ENCODE peak calls at places on chromosomes 6 and 20, in seven cellular contexts. Q is heart right ventricle; X is adrenal gland; I is CD8-positive, alpha-beta memory T cell; F is A549; D is fibroblast of mammary gland; V is epithelial cell of esophagus. O is an unnamed sample.
A peak's percentile ranks its signal among the peaks of the same experiment; 100 is the strongest.

GRCh38 chr6:47200536-47201334 is 109.0 kb downstream of the TNFRSF21 start:
- DNase-seq in X (no peak), V (peak; percentile 87), Q (no peak), F (no peak), I (no peak), D (no peak), O (no peak)

GRCh38 chr6:25627001-25627400 is 25.0 kb upstream of the SCGN start:
- DNase-seq in Q (no peak), I (no peak), D (no peak), V (peak; percentile 48), F (no peak), X (no peak), O (peak; percentile 65)

GRCh38 chr6:30985490-30985889 is 2.0 kb downstream of the MUC21 start:
- DNase-seq in Q (no peak), X (no peak), I (no peak), F (no peak), V (peak; percentile 62), D (no peak), O (no peak)

GRCh38 chr6:159760602-159761057 is 1.2 kb upstream of the ACAT2 start:
- DNase-seq in I (no peak), F (no peak), D (peak; percentile 33), V (peak; percentile 64), X (no peak), Q (no peak), O (peak; percentile 99)

GRCh38 chr6:37005827-37006514 is 516 bp downstream of the FGD2 start:
- DNase-seq in D (no peak), V (no peak), X (no peak), I (no peak), F (no peak), Q (no peak), O (no peak)

GRCh38 chr6:79584332-79584731 is 46.8 kb upstream of the SH3BGRL2 start:
- DNase-seq in X (no peak), I (no peak), F (no peak), D (no peak), V (no peak), Q (no peak), O (peak; percentile 29)

GRCh38 chr6:108738684-108739406 is 109.4 kb upstream of the ARMC2 start:
- DNase-seq in X (no peak), V (no peak), F (no peak), D (no peak), Q (no peak), I (no peak), O (no peak)

GRCh38 chr6:107956586-107957164 is 1.3 kb downstream of the SEC63 start:
- DNase-seq in F (peak; percentile 10), I (no peak), Q (no peak), X (no peak), D (peak; percentile 68), V (peak; percentile 39), O (no peak)

GRCh38 chr6:138227316-138227781 is 9.1 kb upstream of the PBOV1 start:
- DNase-seq in X (no peak), I (no peak), D (no peak), V (no peak), Q (no peak), F (no peak), O (no peak)

GRCh38 chr20:49237531-49237930 is 18.3 kb downstream of the DDX27 start:
- DNase-seq in V (no peak), F (no peak), Q (no peak), I (no peak), X (no peak), D (no peak), O (no peak)

GRCh38 chr6:89138173-89138572 is 7.7 kb upstream of the PM20D2 start:
- DNase-seq in V (no peak), X (no peak), F (no peak), I (no peak), D (no peak), Q (no peak), O (no peak)

GRCh38 chr6:15473741-15474161 is 189.1 kb downstream of the DTNBP1 start:
- DNase-seq in V (peak; percentile 46), X (no peak), D (peak; percentile 92), I (no peak), Q (peak; percentile 60), F (no peak), O (no peak)

GRCh38 chr20:1322511-1323245 is 6.3 kb downstream of the SDCBP2 start:
- DNase-seq in F (no peak), X (peak; percentile 58), Q (peak; percentile 68), V (peak; percentile 94), D (peak; percentile 99), I (no peak), O (no peak)

GRCh38 chr6:11198663-11199603 is 33.5 kb downstream of the NEDD9 start:
- DNase-seq in Q (no peak), D (no peak), F (no peak), I (peak; percentile 56), X (no peak), V (no peak), O (no peak)

GRCh38 chr6:122184260-122184934 is 215.1 kb upstream of the HSF2 start:
- DNase-seq in F (peak; percentile 2), Q (no peak), D (peak; percentile 54), X (no peak), V (peak; percentile 40), I (no peak), O (peak; percentile 5)

GRCh38 chr6:146770965-146771735 is 172.4 kb downstream of the ADGB start:
- DNase-seq in X (peak; percentile 56), V (no peak), F (no peak), Q (peak; percentile 58), D (no peak), I (no peak), O (no peak)

GRCh38 chr20:21129861-21130260 is 4.0 kb downstream of the KIZ start:
- DNase-seq in I (no peak), X (no peak), V (no peak), F (no peak), D (no peak), Q (no peak), O (peak; percentile 11)

GRCh38 chr20:59086923-59087322 is 44.3 kb upstream of the PRELID3B start:
- DNase-seq in F (no peak), Q (no peak), I (no peak), D (no peak), X (no peak), V (no peak), O (no peak)
- H3K4me3 ChIP-seq in F (no peak overlapping the region), Q (no peak overlapping the region), I (no peak overlapping the region), D (no peak overlapping the region), X (no peak overlapping the region), V (no peak overlapping the region), O (no peak overlapping the region)

GRCh38 chr6:4084444-4085328 is 5.7 kb upstream of the FAM217A start:
- DNase-seq in X (no peak), D (no peak), Q (no peak), F (no peak), V (no peak), I (no peak), O (no peak)
- H3K4me3 ChIP-seq in X (no peak overlapping the region), D (no peak overlapping the region), Q (no peak overlapping the region), F (no peak overlapping the region), V (no peak overlapping the region), I (no peak overlapping the region), O (no peak overlapping the region)

GRCh38 chr6:142821164-142821716 is 123.7 kb downstream of the HIVEP2 start:
- DNase-seq in I (no peak), X (no peak), Q (no peak), D (no peak), V (no peak), F (no peak), O (no peak)

GRCh38 chr6:142822383-142822782 is 122.6 kb downstream of the HIVEP2 start:
- DNase-seq in X (no peak), D (no peak), Q (no peak), F (no peak), I (no peak), V (no peak), O (no peak)

GRCh38 chr6:142821860-142822259 is 123.1 kb downstream of the HIVEP2 start:
- DNase-seq in X (peak; percentile 46), I (no peak), Q (no peak), V (no peak), D (peak; percentile 33), F (no peak), O (no peak)

GRCh38 chr6:142819603-142820335 is 125.2 kb downstream of the HIVEP2 start:
- DNase-seq in Q (no peak), V (no peak), X (no peak), D (peak; percentile 45), I (peak; percentile 57), F (no peak), O (peak; percentile 28)

GRCh38 chr6:142820336-142821016 is 124.5 kb downstream of the HIVEP2 start:
- DNase-seq in D (no peak), F (no peak), X (no peak), I (no peak), V (no peak), Q (no peak), O (no peak)
- H3K4me3 ChIP-seq in D (peak overlapping the region; percentile 9), F (no peak overlapping the region), X (no peak overlapping the region), I (peak overlapping the region; percentile 57), V (no peak overlapping the region), Q (no peak overlapping the region), O (no peak overlapping the region)

GRCh38 chr20:55667955-55668354 is 337.4 kb downstream of the CBLN4 start:
- DNase-seq in X (no peak), V (no peak), D (no peak), Q (no peak), I (no peak), F (no peak), O (no peak)
- H3K4me3 ChIP-seq in X (no peak overlapping the region), V (no peak overlapping the region), D (no peak overlapping the region), Q (no peak overlapping the region), I (no peak overlapping the region), F (no peak overlapping the region), O (no peak overlapping the region)

DNA sequence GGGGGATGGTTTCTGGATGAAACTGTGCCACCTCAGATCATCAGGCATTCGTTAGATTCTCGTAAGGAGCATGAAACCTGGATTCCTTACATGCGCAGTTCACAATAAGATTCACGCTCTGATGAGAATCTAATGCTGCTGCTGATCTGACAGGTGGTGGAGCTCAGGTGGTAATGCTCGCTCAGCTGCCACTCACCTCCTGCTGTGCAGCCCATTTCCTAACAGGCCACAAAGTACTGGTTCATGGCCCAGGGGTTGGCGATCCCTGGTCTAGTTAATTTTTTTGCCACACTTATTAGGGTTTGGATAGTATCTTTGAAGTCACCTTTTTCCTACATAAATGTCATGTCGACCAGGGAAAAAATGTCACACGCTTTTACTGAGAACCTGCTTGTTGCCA is 96.8 kb upstream of the MLIP start:
- DNase-seq in Q (no peak), D (no peak), X (no peak), F (no peak), V (no peak), I (no peak), O (no peak)
- H3K4me3 ChIP-seq in Q (no peak overlapping the region), D (no peak overlapping the region), X (no peak overlapping the region), F (no peak overlapping the region), V (no peak overlapping the region), I (no peak overlapping the region), O (no peak overlapping the region)

GRCh38 chr6:156775717-156776116 is 1.5 kb upstream of the ARID1B start:
- DNase-seq in Q (no peak), V (no peak), I (no peak), D (peak; percentile 34), X (no peak), F (no peak), O (no peak)
- H3K4me3 ChIP-seq in Q (no peak overlapping the region), V (no peak overlapping the region), I (no peak overlapping the region), D (no peak overlapping the region), X (no peak overlapping the region), F (no peak overlapping the region), O (no peak overlapping the region)

GRCh38 chr6:139903411-139904157 is 529.1 kb upstream of the CITED2 start:
- DNase-seq in X (no peak), V (no peak), D (no peak), F (no peak), I (no peak), Q (no peak), O (no peak)
- H3K4me3 ChIP-seq in X (no peak overlapping the region), V (no peak overlapping the region), D (no peak overlapping the region), F (no peak overlapping the region), I (no peak overlapping the region), Q (no peak overlapping the region), O (no peak overlapping the region)

O was measured in mesendoderm.